ENCODE peak calls at places on chromosomes 4 and X, in ten cellular contexts. One of them, this sample, is unnamed.
A peak's percentile ranks its signal among the peaks of the same experiment; 100 is the strongest.

GRCh38 chrX:149630681-149631292 is 805 bp downstream of the TMEM185A start:
- DNase-seq in Panc1: no peak
- DNase-seq in left ventricle myocardium inferior: no peak
- DNase-seq in neural progenitor cell: no peak
- DNase-seq in lower lobe of right lung: no peak
- DNase-seq in testis: peak; percentile 29
- DNase-seq in naive thymus-derived CD4-positive, alpha-beta T cell: peak; percentile 1
- DNase-seq in psoas muscle: no peak
- DNase-seq in CD8-positive, alpha-beta memory T cell: peak; percentile 43
- DNase-seq in cardiac muscle cell: peak; percentile 58
- DNase-seq in this sample: no peak

GRCh38 chr4:4574792-4575191 is 32.9 kb upstream of the STX18 start:
- DNase-seq in Panc1: peak; percentile 7
- DNase-seq in left ventricle myocardium inferior: peak; percentile 42
- DNase-seq in neural progenitor cell: peak; percentile 28
- DNase-seq in lower lobe of right lung: peak; percentile 60
- DNase-seq in testis: peak; percentile 76
- DNase-seq in naive thymus-derived CD4-positive, alpha-beta T cell: peak; percentile 55
- DNase-seq in psoas muscle: peak; percentile 38
- DNase-seq in CD8-positive, alpha-beta memory T cell: peak; percentile 59
- DNase-seq in cardiac muscle cell: peak; percentile 98
- DNase-seq in this sample: no peak

GRCh38 chrX:41085883-41086626 is 810 bp downstream of the USP9X start:
- DNase-seq in Panc1: no peak
- DNase-seq in left ventricle myocardium inferior: peak; percentile 45
- DNase-seq in neural progenitor cell: peak; percentile 60
- DNase-seq in lower lobe of right lung: peak; percentile 58
- DNase-seq in testis: peak; percentile 56
- DNase-seq in naive thymus-derived CD4-positive, alpha-beta T cell: peak; percentile 22
- DNase-seq in psoas muscle: peak; percentile 55
- DNase-seq in CD8-positive, alpha-beta memory T cell: peak; percentile 66
- DNase-seq in cardiac muscle cell: peak; percentile 50
- DNase-seq in this sample: no peak

GRCh38 chr4:113643505-113643904 is 118.0 kb downstream of the CAMK2D start:
- DNase-seq in Panc1: no peak
- DNase-seq in left ventricle myocardium inferior: no peak
- DNase-seq in neural progenitor cell: no peak
- DNase-seq in lower lobe of right lung: no peak
- DNase-seq in testis: peak; percentile 49
- DNase-seq in naive thymus-derived CD4-positive, alpha-beta T cell: no peak
- DNase-seq in psoas muscle: no peak
- DNase-seq in CD8-positive, alpha-beta memory T cell: no peak
- DNase-seq in cardiac muscle cell: peak; percentile 52
- DNase-seq in this sample: no peak

GRCh38 chr4:115154826-115155225 is 41.4 kb upstream of the NDST4 start:
- DNase-seq in Panc1: no peak
- DNase-seq in left ventricle myocardium inferior: no peak
- DNase-seq in neural progenitor cell: peak; percentile 41
- DNase-seq in lower lobe of right lung: no peak
- DNase-seq in testis: no peak
- DNase-seq in naive thymus-derived CD4-positive, alpha-beta T cell: no peak
- DNase-seq in psoas muscle: no peak
- DNase-seq in CD8-positive, alpha-beta memory T cell: no peak
- DNase-seq in cardiac muscle cell: no peak
- DNase-seq in this sample: no peak

GRCh38 chr4:43380093-43380492 is 487.6 kb downstream of the GRXCR1 start:
- DNase-seq in Panc1: no peak
- DNase-seq in left ventricle myocardium inferior: no peak
- DNase-seq in neural progenitor cell: peak; percentile 5
- DNase-seq in lower lobe of right lung: no peak
- DNase-seq in testis: no peak
- DNase-seq in naive thymus-derived CD4-positive, alpha-beta T cell: no peak
- DNase-seq in psoas muscle: no peak
- DNase-seq in CD8-positive, alpha-beta memory T cell: no peak
- DNase-seq in cardiac muscle cell: no peak
- DNase-seq in this sample: no peak

GRCh38 chr4:151626228-151626627 is 134.6 kb downstream of the GATB start:
- DNase-seq in Panc1: no peak
- DNase-seq in left ventricle myocardium inferior: no peak
- DNase-seq in neural progenitor cell: no peak
- DNase-seq in lower lobe of right lung: no peak
- DNase-seq in testis: no peak
- DNase-seq in naive thymus-derived CD4-positive, alpha-beta T cell: no peak
- DNase-seq in psoas muscle: no peak
- DNase-seq in CD8-positive, alpha-beta memory T cell: no peak
- DNase-seq in cardiac muscle cell: no peak
- DNase-seq in this sample: no peak

GRCh38 chrX:47662144-47662657 is 3.2 kb upstream of the UXT start:
- DNase-seq in Panc1: no peak
- DNase-seq in left ventricle myocardium inferior: no peak
- DNase-seq in neural progenitor cell: no peak
- DNase-seq in lower lobe of right lung: no peak
- DNase-seq in testis: no peak
- DNase-seq in naive thymus-derived CD4-positive, alpha-beta T cell: no peak
- DNase-seq in psoas muscle: no peak
- DNase-seq in CD8-positive, alpha-beta memory T cell: no peak
- DNase-seq in cardiac muscle cell: peak; percentile 90
- DNase-seq in this sample: peak; percentile 26

GRCh38 chr4:48720459-48720858 is 59.6 kb downstream of the FRYL start:
- DNase-seq in Panc1: no peak
- DNase-seq in left ventricle myocardium inferior: no peak
- DNase-seq in neural progenitor cell: no peak
- DNase-seq in lower lobe of right lung: no peak
- DNase-seq in testis: no peak
- DNase-seq in naive thymus-derived CD4-positive, alpha-beta T cell: no peak
- DNase-seq in psoas muscle: no peak
- DNase-seq in CD8-positive, alpha-beta memory T cell: no peak
- DNase-seq in cardiac muscle cell: no peak
- DNase-seq in this sample: no peak

GRCh38 chr4:48725414-48725813 is 54.7 kb downstream of the FRYL start:
- DNase-seq in Panc1: no peak
- DNase-seq in left ventricle myocardium inferior: no peak
- DNase-seq in neural progenitor cell: no peak
- DNase-seq in lower lobe of right lung: no peak
- DNase-seq in testis: no peak
- DNase-seq in naive thymus-derived CD4-positive, alpha-beta T cell: no peak
- DNase-seq in psoas muscle: no peak
- DNase-seq in CD8-positive, alpha-beta memory T cell: no peak
- DNase-seq in cardiac muscle cell: no peak
- DNase-seq in this sample: no peak

GRCh38 chr4:48718818-48719465 is 61.1 kb downstream of the FRYL start:
- DNase-seq in Panc1: no peak
- DNase-seq in left ventricle myocardium inferior: no peak
- DNase-seq in neural progenitor cell: no peak
- DNase-seq in lower lobe of right lung: no peak
- DNase-seq in testis: no peak
- DNase-seq in naive thymus-derived CD4-positive, alpha-beta T cell: no peak
- DNase-seq in psoas muscle: no peak
- DNase-seq in CD8-positive, alpha-beta memory T cell: no peak
- DNase-seq in cardiac muscle cell: no peak
- DNase-seq in this sample: no peak

GRCh38 chr4:48727666-48728459 is 52.2 kb downstream of the FRYL start:
- DNase-seq in Panc1: no peak
- DNase-seq in left ventricle myocardium inferior: no peak
- DNase-seq in neural progenitor cell: no peak
- DNase-seq in lower lobe of right lung: no peak
- DNase-seq in testis: no peak
- DNase-seq in naive thymus-derived CD4-positive, alpha-beta T cell: no peak
- DNase-seq in psoas muscle: no peak
- DNase-seq in CD8-positive, alpha-beta memory T cell: no peak
- DNase-seq in cardiac muscle cell: no peak
- DNase-seq in this sample: no peak

GRCh38 chr4:48722509-48723446 is 57.3 kb downstream of the FRYL start:
- DNase-seq in Panc1: no peak
- DNase-seq in left ventricle myocardium inferior: no peak
- DNase-seq in neural progenitor cell: no peak
- DNase-seq in lower lobe of right lung: no peak
- DNase-seq in testis: no peak
- DNase-seq in naive thymus-derived CD4-positive, alpha-beta T cell: no peak
- DNase-seq in psoas muscle: no peak
- DNase-seq in CD8-positive, alpha-beta memory T cell: no peak
- DNase-seq in cardiac muscle cell: peak; percentile 78
- DNase-seq in this sample: no peak
- H3K27ac ChIP-seq in Panc1: no peak overlapping the region
- H3K27ac ChIP-seq in left ventricle myocardium inferior: peak overlapping the region; percentile 67
- H3K27ac ChIP-seq in neural progenitor cell: no peak overlapping the region
- H3K27ac ChIP-seq in lower lobe of right lung: no peak overlapping the region
- H3K27ac ChIP-seq in testis: peak overlapping the region; percentile 67
- H3K27ac ChIP-seq in naive thymus-derived CD4-positive, alpha-beta T cell: no peak overlapping the region
- H3K27ac ChIP-seq in psoas muscle: no peak overlapping the region
- H3K27ac ChIP-seq in CD8-positive, alpha-beta memory T cell: no peak overlapping the region
- H3K27ac ChIP-seq in cardiac muscle cell: no peak overlapping the region
- H3K27ac ChIP-seq in this sample: no peak overlapping the region

GRCh38 chr4:181294421-181294820 is 948.8 kb upstream of the TENM3 start:
- DNase-seq in Panc1: no peak
- DNase-seq in left ventricle myocardium inferior: no peak
- DNase-seq in neural progenitor cell: no peak
- DNase-seq in lower lobe of right lung: no peak
- DNase-seq in testis: no peak
- DNase-seq in naive thymus-derived CD4-positive, alpha-beta T cell: no peak
- DNase-seq in psoas muscle: no peak
- DNase-seq in CD8-positive, alpha-beta memory T cell: no peak
- DNase-seq in cardiac muscle cell: no peak
- DNase-seq in this sample: no peak

GRCh38 chr4:181291615-181292014 is 951.6 kb upstream of the TENM3 start:
- DNase-seq in Panc1: no peak
- DNase-seq in left ventricle myocardium inferior: no peak
- DNase-seq in neural progenitor cell: no peak
- DNase-seq in lower lobe of right lung: no peak
- DNase-seq in testis: no peak
- DNase-seq in naive thymus-derived CD4-positive, alpha-beta T cell: no peak
- DNase-seq in psoas muscle: no peak
- DNase-seq in CD8-positive, alpha-beta memory T cell: no peak
- DNase-seq in cardiac muscle cell: no peak
- DNase-seq in this sample: no peak

GRCh38 chr4:181289203-181289602 is 954.0 kb upstream of the TENM3 start:
- DNase-seq in Panc1: no peak
- DNase-seq in left ventricle myocardium inferior: no peak
- DNase-seq in neural progenitor cell: peak; percentile 7
- DNase-seq in lower lobe of right lung: no peak
- DNase-seq in testis: no peak
- DNase-seq in naive thymus-derived CD4-positive, alpha-beta T cell: no peak
- DNase-seq in psoas muscle: no peak
- DNase-seq in CD8-positive, alpha-beta memory T cell: no peak
- DNase-seq in cardiac muscle cell: no peak
- DNase-seq in this sample: no peak

GRCh38 chr4:181293541-181293940 is 949.7 kb upstream of the TENM3 start:
- DNase-seq in Panc1: no peak
- DNase-seq in left ventricle myocardium inferior: no peak
- DNase-seq in neural progenitor cell: peak; percentile 54
- DNase-seq in lower lobe of right lung: no peak
- DNase-seq in testis: no peak
- DNase-seq in naive thymus-derived CD4-positive, alpha-beta T cell: no peak
- DNase-seq in psoas muscle: no peak
- DNase-seq in CD8-positive, alpha-beta memory T cell: no peak
- DNase-seq in cardiac muscle cell: no peak
- DNase-seq in this sample: no peak

DNA sequence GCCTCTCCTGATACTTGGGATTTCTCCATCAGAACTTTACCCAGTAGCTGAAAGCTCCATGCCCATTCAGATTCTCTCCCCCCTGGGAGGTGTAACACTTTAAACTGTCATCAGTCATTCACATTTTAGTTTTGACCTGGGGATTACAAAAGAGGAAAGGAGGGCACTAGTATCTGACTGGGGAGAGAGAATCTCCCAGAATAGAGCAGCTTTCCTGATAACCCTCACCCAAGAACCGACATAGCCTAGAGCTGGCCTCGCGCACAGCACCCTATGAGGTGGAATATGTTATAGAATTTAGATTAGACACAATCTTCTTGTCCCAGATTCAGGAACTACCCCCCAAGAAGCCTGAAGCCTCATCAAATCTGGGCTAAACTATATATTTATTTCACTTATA is 950.2 kb upstream of the TENM3 start:
- DNase-seq in Panc1: no peak
- DNase-seq in left ventricle myocardium inferior: no peak
- DNase-seq in neural progenitor cell: no peak
- DNase-seq in lower lobe of right lung: no peak
- DNase-seq in testis: no peak
- DNase-seq in naive thymus-derived CD4-positive, alpha-beta T cell: no peak
- DNase-seq in psoas muscle: no peak
- DNase-seq in CD8-positive, alpha-beta memory T cell: no peak
- DNase-seq in cardiac muscle cell: no peak
- DNase-seq in this sample: no peak
- H3K27ac ChIP-seq in Panc1: no peak overlapping the region
- H3K27ac ChIP-seq in left ventricle myocardium inferior: no peak overlapping the region
- H3K27ac ChIP-seq in neural progenitor cell: no peak overlapping the region
- H3K27ac ChIP-seq in lower lobe of right lung: no peak overlapping the region
- H3K27ac ChIP-seq in testis: no peak overlapping the region
- H3K27ac ChIP-seq in naive thymus-derived CD4-positive, alpha-beta T cell: no peak overlapping the region
- H3K27ac ChIP-seq in psoas muscle: no peak overlapping the region
- H3K27ac ChIP-seq in CD8-positive, alpha-beta memory T cell: no peak overlapping the region
- H3K27ac ChIP-seq in cardiac muscle cell: no peak overlapping the region
- H3K27ac ChIP-seq in this sample: no peak overlapping the region

DNA sequence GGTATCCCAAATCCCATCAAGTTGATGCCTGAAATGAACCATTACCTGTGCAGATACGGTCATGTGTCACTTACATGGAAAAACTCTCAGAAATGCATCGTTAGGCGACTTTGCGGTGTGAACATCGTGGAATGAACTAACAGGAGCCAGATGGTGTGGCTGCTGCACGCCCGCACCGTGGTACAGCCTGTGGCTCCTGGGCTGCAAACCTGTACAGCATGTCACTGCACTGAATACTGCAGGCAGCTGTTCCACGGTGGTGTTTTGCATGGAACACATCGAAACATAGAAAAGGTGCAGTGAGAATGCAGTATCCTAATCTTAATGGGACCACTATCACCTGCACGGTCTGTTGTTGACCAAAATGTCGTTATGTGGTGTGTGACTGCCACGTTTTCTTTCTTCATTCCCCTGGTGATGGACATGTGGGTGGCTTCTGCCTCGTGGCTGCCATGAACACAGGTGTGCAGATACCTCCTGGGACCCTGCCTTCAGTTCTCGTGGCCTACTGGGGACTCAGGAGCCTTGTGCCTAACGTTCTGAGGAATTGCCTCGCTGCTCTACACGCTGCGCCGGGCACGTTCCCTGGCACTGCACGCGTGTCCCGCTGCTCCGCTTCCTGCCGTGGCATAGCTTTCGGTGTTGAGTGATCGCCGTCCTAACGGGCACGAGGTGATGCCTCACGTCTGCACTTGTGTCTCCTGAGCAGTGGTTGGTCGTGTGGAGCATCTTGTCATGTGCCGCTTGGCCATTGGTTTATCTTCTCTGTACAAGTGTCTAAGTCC is 18.5 kb downstream of the MAEA start:
- DNase-seq in Panc1: no peak
- DNase-seq in left ventricle myocardium inferior: no peak
- DNase-seq in neural progenitor cell: no peak
- DNase-seq in lower lobe of right lung: no peak
- DNase-seq in testis: no peak
- DNase-seq in naive thymus-derived CD4-positive, alpha-beta T cell: no peak
- DNase-seq in psoas muscle: no peak
- DNase-seq in CD8-positive, alpha-beta memory T cell: peak; percentile 39
- DNase-seq in cardiac muscle cell: no peak
- DNase-seq in this sample: no peak
- H3K27ac ChIP-seq in Panc1: no peak overlapping the region
- H3K27ac ChIP-seq in left ventricle myocardium inferior: no peak overlapping the region
- H3K27ac ChIP-seq in neural progenitor cell: no peak overlapping the region
- H3K27ac ChIP-seq in lower lobe of right lung: peak overlapping the region; percentile 65
- H3K27ac ChIP-seq in testis: no peak overlapping the region
- H3K27ac ChIP-seq in naive thymus-derived CD4-positive, alpha-beta T cell: no peak overlapping the region
- H3K27ac ChIP-seq in psoas muscle: peak overlapping the region; percentile 64
- H3K27ac ChIP-seq in CD8-positive, alpha-beta memory T cell: no peak overlapping the region
- H3K27ac ChIP-seq in cardiac muscle cell: peak overlapping the region; percentile 97
- H3K27ac ChIP-seq in this sample: peak overlapping the region; percentile 67

GRCh38 chr4:6939761-6940743 is 30.4 kb downstream of the TBC1D14 start:
- DNase-seq in Panc1: no peak
- DNase-seq in left ventricle myocardium inferior: no peak
- DNase-seq in neural progenitor cell: peak; percentile 54
- DNase-seq in lower lobe of right lung: peak; percentile 51
- DNase-seq in testis: no peak
- DNase-seq in naive thymus-derived CD4-positive, alpha-beta T cell: no peak
- DNase-seq in psoas muscle: no peak
- DNase-seq in CD8-positive, alpha-beta memory T cell: no peak
- DNase-seq in cardiac muscle cell: no peak
- DNase-seq in this sample: no peak

GRCh38 chr4:6940744-6941137 is 31.1 kb downstream of the TBC1D14 start:
- DNase-seq in Panc1: no peak
- DNase-seq in left ventricle myocardium inferior: no peak
- DNase-seq in neural progenitor cell: no peak
- DNase-seq in lower lobe of right lung: peak; percentile 18
- DNase-seq in testis: no peak
- DNase-seq in naive thymus-derived CD4-positive, alpha-beta T cell: no peak
- DNase-seq in psoas muscle: no peak
- DNase-seq in CD8-positive, alpha-beta memory T cell: no peak
- DNase-seq in cardiac muscle cell: no peak
- DNase-seq in this sample: no peak

GRCh38 chr4:6943012-6943869 is 33.6 kb downstream of the TBC1D14 start:
- DNase-seq in Panc1: no peak
- DNase-seq in left ventricle myocardium inferior: no peak
- DNase-seq in neural progenitor cell: peak; percentile 41
- DNase-seq in lower lobe of right lung: no peak
- DNase-seq in testis: no peak
- DNase-seq in naive thymus-derived CD4-positive, alpha-beta T cell: no peak
- DNase-seq in psoas muscle: no peak
- DNase-seq in CD8-positive, alpha-beta memory T cell: no peak
- DNase-seq in cardiac muscle cell: peak; percentile 4
- DNase-seq in this sample: no peak

GRCh38 chr4:6942238-6942800 is 32.7 kb downstream of the TBC1D14 start:
- DNase-seq in Panc1: no peak
- DNase-seq in left ventricle myocardium inferior: no peak
- DNase-seq in neural progenitor cell: no peak
- DNase-seq in lower lobe of right lung: no peak
- DNase-seq in testis: no peak
- DNase-seq in naive thymus-derived CD4-positive, alpha-beta T cell: peak; percentile 63
- DNase-seq in psoas muscle: no peak
- DNase-seq in CD8-positive, alpha-beta memory T cell: peak; percentile 58
- DNase-seq in cardiac muscle cell: peak; percentile 96
- DNase-seq in this sample: peak; percentile 63

DNA sequence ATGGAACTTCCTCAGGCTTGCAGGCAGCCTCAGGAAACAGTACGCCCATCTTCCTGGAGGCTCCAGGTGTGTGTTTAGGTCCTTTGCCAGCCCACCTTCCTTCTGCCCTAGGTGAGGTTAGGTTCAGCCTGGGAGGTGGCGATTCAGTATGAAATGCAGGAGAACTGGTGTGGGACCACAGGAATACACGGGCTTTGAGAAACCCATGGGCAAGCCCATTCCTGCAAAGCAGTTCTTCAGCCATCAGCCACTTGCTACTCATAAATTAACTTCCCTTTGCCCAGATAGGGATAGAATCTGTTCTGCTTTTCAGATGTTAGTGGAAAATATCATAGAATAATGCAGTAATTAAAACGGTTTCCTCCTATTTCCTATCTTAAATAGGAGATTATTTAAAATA is 32.2 kb downstream of the TBC1D14 start:
- DNase-seq in Panc1: no peak
- DNase-seq in left ventricle myocardium inferior: no peak
- DNase-seq in neural progenitor cell: no peak
- DNase-seq in lower lobe of right lung: no peak
- DNase-seq in testis: no peak
- DNase-seq in naive thymus-derived CD4-positive, alpha-beta T cell: no peak
- DNase-seq in psoas muscle: no peak
- DNase-seq in CD8-positive, alpha-beta memory T cell: no peak
- DNase-seq in cardiac muscle cell: no peak
- DNase-seq in this sample: no peak
- H3K27ac ChIP-seq in Panc1: peak overlapping the region; percentile 85
- H3K27ac ChIP-seq in left ventricle myocardium inferior: peak overlapping the region; percentile 60
- H3K27ac ChIP-seq in neural progenitor cell: no peak overlapping the region
- H3K27ac ChIP-seq in lower lobe of right lung: peak overlapping the region; percentile 76
- H3K27ac ChIP-seq in testis: no peak overlapping the region
- H3K27ac ChIP-seq in naive thymus-derived CD4-positive, alpha-beta T cell: peak overlapping the region; percentile 61
- H3K27ac ChIP-seq in psoas muscle: no peak overlapping the region
- H3K27ac ChIP-seq in CD8-positive, alpha-beta memory T cell: peak overlapping the region; percentile 13
- H3K27ac ChIP-seq in cardiac muscle cell: peak overlapping the region; percentile 38
- H3K27ac ChIP-seq in this sample: peak overlapping the region; percentile 83

This sample was measured in epithelial cell of prostate.